ENCODE peak calls at places on chromosomes 2 and 18, in five cellular contexts. W is fibroblast of the aortic adventitia, H is lower leg skin, V is HCT116, O is astrocyte of the spinal cord. A is an unnamed sample.

GRCh38 chr2:235526166-235526565 is 32.3 kb downstream of the AGAP1 start:
- DNase-seq in W (no peak), V (no peak), H (no peak), O (no peak), A (no peak)

GRCh38 chr2:20595439-20596192 is 55.3 kb downstream of the HS1BP3 start:
- DNase-seq in H (peak; percentile 86), O (peak; percentile 92), W (no peak), V (no peak), A (peak; percentile 90)

GRCh38 chr2:126784636-126785035 is 114.1 kb upstream of the TEX51 start:
- DNase-seq in V (no peak), O (no peak), W (no peak), H (no peak), A (no peak)

GRCh38 chr2:185145316-185146121 is 547.2 kb downstream of the ZNF804A start:
- DNase-seq in W (no peak), V (no peak), O (no peak), H (peak; percentile 74), A (no peak)

GRCh38 chr2:230868151-230868946 is 3.6 kb downstream of the ITM2C start:
- DNase-seq in O (peak; percentile 29), V (no peak), W (no peak), H (no peak), A (no peak)

GRCh38 chr18:48351216-48352050 is 57.8 kb downstream of the ZBTB7C start:
- DNase-seq in V (no peak), O (no peak), W (no peak), H (peak; percentile 83), A (no peak)

GRCh38 chr2:131366643-131367042 is 2.7 kb upstream of the RAB6D start:
- DNase-seq in H (no peak), W (no peak), O (no peak), V (no peak), A (no peak)

GRCh38 chr2:28436525-28437051 is 43.9 kb downstream of the FOSL2 start:
- DNase-seq in O (no peak), W (no peak), V (no peak), H (peak; percentile 93), A (no peak)

GRCh38 chr2:6773007-6773693 is 92.6 kb downstream of the CMPK2 start:
- DNase-seq in W (peak; percentile 2), H (peak; percentile 86), O (peak; percentile 27), V (peak; percentile 26), A (peak; percentile 13)

GRCh38 chr2:129301431-129301913 is 678.0 kb upstream of the RAB6C start:
- DNase-seq in O (peak; percentile 1), H (no peak), V (no peak), W (no peak), A (no peak)

GRCh38 chr2:149278146-149278878 is 52.1 kb upstream of the LYPD6 start:
- DNase-seq in O (no peak), H (no peak), V (no peak), W (no peak), A (peak; percentile 59)

GRCh38 chr2:26691881-26692813 is at the start of gene KCNK3:
- DNase-seq in W (no peak), V (no peak), O (peak; percentile 7), H (no peak), A (peak; percentile 37)

GRCh38 chr2:70690846-70691245 is 77.2 kb downstream of the ADD2 start:
- DNase-seq in V (no peak), O (no peak), W (no peak), H (peak; percentile 67), A (no peak)

GRCh38 chr2:2664989-2665833 is 334.1 kb upstream of the MYT1L start:
- DNase-seq in O (peak; percentile 94), H (peak; percentile 78), W (no peak), V (peak; percentile 16), A (no peak)

GRCh38 chr2:109218087-109218791 is 89.2 kb downstream of the SH3RF3 start:
- DNase-seq in V (no peak), W (peak; percentile 17), O (peak; percentile 61), H (peak; percentile 42), A (peak; percentile 67)

GRCh38 chr18:28075501-28075900 is 101.4 kb downstream of the CDH2 start:
- DNase-seq in W (peak; percentile 28), V (no peak), O (no peak), H (no peak), A (no peak)

GRCh38 chr18:46641917-46642316 is 15.1 kb downstream of the LOXHD1 start:
- DNase-seq in W (no peak), V (no peak), H (no peak), O (no peak), A (no peak)

GRCh38 chr2:45103351-45104145 is 94.3 kb upstream of the SIX2 start:
- DNase-seq in V (no peak), O (no peak), H (no peak), W (no peak), A (peak; percentile 10)

GRCh38 chr2:223460774-223461211 is 141.4 kb downstream of the SCG2 start:
- DNase-seq in V (peak; percentile 67), W (peak; percentile 70), H (no peak), O (peak; percentile 41), A (peak; percentile 73)

GRCh38 chr2:206693399-206694137 is 24.6 kb downstream of the DYTN start:
- DNase-seq in W (peak; percentile 83), H (no peak), V (peak; percentile 75), O (peak; percentile 66), A (peak; percentile 68)

GRCh38 chr2:207041279-207041678 is 102.0 kb downstream of the CPO start:
- DNase-seq in V (no peak), O (peak; percentile 28), H (no peak), W (no peak), A (no peak)

GRCh38 chr2:201969241-201969937 is 64.3 kb upstream of the FZD7 start:
- DNase-seq in V (no peak), W (no peak), H (no peak), O (no peak), A (no peak)

GRCh38 chr2:177989029-177989885 is 83.3 kb downstream of the PDE11A start:
- DNase-seq in O (peak; percentile 50), H (no peak), W (peak; percentile 16), V (no peak), A (no peak)

GRCh38 chr2:102032368-102033027 is 40.7 kb downstream of the IL1R2 start:
- DNase-seq in V (no peak), O (peak; percentile 30), W (no peak), H (no peak), A (peak; percentile 89)

GRCh38 chr2:96869824-96870630 is at the start of gene SEMA4C:
- DNase-seq in O (peak; percentile 28), W (no peak), V (no peak), H (peak; percentile 91), A (no peak)

GRCh38 chr2:68251855-68252406 is 401 bp downstream of the PPP3R1 start:
- DNase-seq in W (no peak), H (peak; percentile 87), V (no peak), O (no peak), A (peak; percentile 31)

GRCh38 chr2:203809991-203810510 is 57.5 kb upstream of the CTLA4 start:
- DNase-seq in H (no peak), O (no peak), W (peak; percentile 47), V (no peak), A (no peak)

DNA sequence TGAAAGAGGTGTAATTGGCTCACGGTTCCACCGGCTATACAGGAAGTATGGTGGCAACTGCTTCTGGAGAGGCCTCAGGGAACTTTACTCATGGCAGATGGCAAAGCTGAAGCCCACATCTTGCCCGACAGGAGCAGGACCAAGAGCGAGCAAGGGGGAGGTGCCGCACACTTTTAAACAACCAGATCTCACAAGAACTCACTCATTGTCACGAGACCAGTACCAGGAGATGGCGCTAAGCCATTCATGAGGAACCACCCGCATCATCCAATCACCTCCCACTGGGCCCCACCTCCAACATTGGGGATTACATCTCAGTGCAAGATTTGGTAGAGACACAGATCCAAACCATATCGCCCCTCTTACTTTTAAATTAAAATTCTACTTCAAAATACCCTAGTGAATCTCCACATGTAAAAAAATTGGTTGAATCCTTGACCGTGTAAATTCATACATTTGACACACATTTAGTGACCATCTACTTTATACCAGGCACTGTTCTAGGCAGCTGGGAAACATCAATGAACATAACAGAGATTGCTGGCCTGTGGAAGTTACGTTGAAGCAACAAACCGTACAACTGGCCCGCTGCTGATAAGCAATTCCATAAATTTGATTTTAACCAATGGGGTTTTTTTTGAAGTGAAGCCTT is 87.6 kb downstream of the ALPK2 start:
- DNase-seq in O (no peak), V (peak; percentile 74), H (no peak), W (no peak), A (no peak)
- TF ChIP-seq CTCF in O (peak; percentile 19), V (peak; percentile 44), H (no peak), W (no peak), A (peak; percentile 12)

DNA sequence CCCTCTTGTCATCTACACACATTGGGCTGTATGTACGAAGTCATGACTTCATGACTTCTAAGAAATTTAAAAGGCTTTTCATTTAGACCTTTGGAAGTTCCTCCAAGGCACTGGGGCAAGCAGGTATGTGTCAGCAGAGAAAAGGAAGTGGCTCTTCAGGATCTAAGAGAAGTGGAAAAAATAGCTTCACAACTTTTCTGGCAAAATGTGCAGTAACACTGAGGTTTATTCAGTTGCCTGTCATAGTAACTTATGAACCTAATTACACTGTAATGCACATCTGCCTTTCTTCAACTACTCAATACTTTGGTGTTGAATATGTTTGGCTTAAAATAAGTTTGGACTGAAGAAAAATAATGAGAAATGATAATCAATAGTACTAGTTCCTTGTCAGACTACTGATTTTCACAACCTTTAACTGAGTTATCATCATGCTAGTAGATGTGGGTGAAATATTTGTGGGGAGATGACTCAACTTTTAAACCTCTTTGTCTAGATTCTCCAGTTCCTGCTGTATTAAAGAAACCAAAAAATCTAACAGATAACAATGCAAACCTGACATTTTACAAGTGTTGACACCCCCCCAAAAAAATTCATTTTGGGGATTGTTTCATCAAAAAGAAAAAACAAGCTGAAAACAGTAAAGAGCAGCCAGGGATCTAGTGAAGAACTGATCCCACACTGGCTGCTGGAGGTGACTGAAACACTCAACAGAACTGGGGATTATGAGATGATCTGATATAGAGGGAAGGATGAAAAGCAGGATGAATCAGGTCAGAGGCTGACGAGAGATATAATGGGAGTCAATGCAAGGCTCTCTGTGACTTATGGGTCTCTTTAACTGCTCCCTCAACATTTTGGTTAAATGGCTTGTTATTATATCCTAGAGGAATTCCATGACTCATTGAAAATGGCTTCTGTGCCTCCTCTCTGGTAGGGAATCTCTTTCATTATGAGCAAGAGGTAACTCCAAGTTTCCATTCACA is 84.6 kb downstream of the COLEC12 start:
- DNase-seq in H (no peak), W (peak; percentile 89), V (no peak), O (peak; percentile 78), A (peak; percentile 85)
- H3K4me3 ChIP-seq in H (no peak overlapping the region), W (no peak overlapping the region), V (no peak overlapping the region), O (no peak overlapping the region), A (no peak overlapping the region)

GRCh38 chr2:24418166-24418843 is 58.0 kb upstream of the ITSN2 start:
- DNase-seq in O (no peak), H (peak; percentile 3), W (no peak), V (no peak), A (no peak)
- TF ChIP-seq CTCF in O (no peak), H (no peak), W (no peak), V (no peak), A (no peak)

GRCh38 chr2:219060821-219061791 is at the start of gene IHH:
- DNase-seq in W (no peak), V (no peak), O (no peak), H (no peak), A (peak; percentile 6)
- H3K4me3 ChIP-seq in W (peak within 1 kb of the TSS; percentile 22), V (peak within 1 kb of the TSS; percentile 16), O (no peak within 1 kb of the TSS), H (no peak within 1 kb of the TSS), A (peak within 1 kb of the TSS; percentile 21)

DNA sequence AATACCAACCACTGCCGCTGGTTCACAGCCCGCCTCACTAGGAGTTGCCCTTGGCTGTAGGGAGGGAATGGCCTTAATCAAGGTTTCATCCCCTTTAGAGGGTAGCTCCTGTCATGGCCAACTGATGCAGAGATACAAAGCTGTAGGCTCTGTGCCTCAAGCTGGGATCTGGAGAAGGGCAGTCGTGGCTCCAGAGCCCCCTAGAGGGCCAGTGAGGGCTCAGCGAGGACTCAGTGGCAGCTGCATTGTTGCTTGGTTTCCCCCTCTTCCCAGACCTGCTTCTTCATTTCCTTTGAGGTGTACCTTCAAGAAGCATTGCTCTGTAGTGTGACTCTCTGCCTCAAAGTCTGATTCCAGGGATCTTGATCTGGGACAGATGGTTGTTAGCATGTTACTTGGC is 302.1 kb downstream of the LPIN1 start:
- DNase-seq in W (no peak), H (no peak), O (no peak), V (no peak), A (no peak)
- TF ChIP-seq CTCF in W (no peak), H (no peak), O (peak; percentile 10), V (no peak), A (peak; percentile 25)